ENCODE peak calls at places on chromosomes 2 and 18, in ten cellular contexts. R is neural progenitor cell; B is prostate gland; H is left ventricle myocardium inferior; Y is heart right ventricle; G is A549; D is uterus; N is CD8-positive, alpha-beta T cell; F is K562; I is IMR-90. E is an unnamed sample.

GRCh38 chr2:57180042-57180567 is 866.5 kb upstream of the VRK2 start:
- DNase-seq in R (no peak), B (no peak), H (no peak), Y (no peak), G (no peak), D (no peak), N (no peak), F (no peak), I (peak; percentile 8), E (no peak)

GRCh38 chr2:18412980-18413793 is 147.3 kb downstream of the RDH14 start:
- DNase-seq in R (no peak), B (no peak), H (no peak), Y (no peak), G (no peak), D (no peak), N (no peak), F (no peak), I (peak; percentile 55), E (no peak)

GRCh38 chr2:120552800-120553471 is 182.7 kb upstream of the GLI2 start:
- DNase-seq in R (peak; percentile 92), B (peak; percentile 85), H (peak; percentile 89), Y (peak; percentile 90), G (peak; percentile 78), D (peak; percentile 61), N (no peak), F (peak; percentile 80), I (peak; percentile 23), E (peak; percentile 59)

GRCh38 chr2:100823665-100824438 is 3.9 kb downstream of the NPAS2 start:
- DNase-seq in R (no peak), B (no peak), H (no peak), Y (no peak), G (no peak), D (no peak), N (no peak), F (no peak), I (no peak), E (no peak)

GRCh38 chr18:1018211-1018651 is 113.6 kb downstream of the ADCYAP1 start:
- DNase-seq in R (peak; percentile 67), B (no peak), H (no peak), Y (no peak), G (no peak), D (no peak), N (no peak), F (no peak), I (peak; percentile 10), E (no peak)

GRCh38 chr2:8247905-8248622 is 433.8 kb upstream of the ID2 start:
- DNase-seq in R (no peak), B (no peak), H (no peak), Y (no peak), G (no peak), D (no peak), N (no peak), F (no peak), I (peak; percentile 6), E (no peak)

GRCh38 chr2:179800776-179801175 is 60.6 kb downstream of the ZNF385B start:
- DNase-seq in R (no peak), B (no peak), H (no peak), Y (no peak), G (no peak), D (no peak), N (no peak), F (no peak), I (no peak), E (no peak)

GRCh38 chr18:21599585-21600525 is 649 bp downstream of the ESCO1 start:
- DNase-seq in R (peak; percentile 87), B (peak; percentile 41), H (peak; percentile 45), Y (peak; percentile 54), G (no peak), D (no peak), N (no peak), F (peak; percentile 66), I (peak; percentile 9), E (no peak)

GRCh38 chr2:27501042-27501441 is 4.4 kb downstream of the GCKR start:
- DNase-seq in R (no peak), B (no peak), H (no peak), Y (no peak), G (no peak), D (no peak), N (no peak), F (no peak), I (no peak), E (no peak)

GRCh38 chr2:58916127-58916526 is 675.0 kb upstream of the FANCL start:
- DNase-seq in R (no peak), B (no peak), H (no peak), Y (no peak), G (no peak), D (peak; percentile 18), N (no peak), F (no peak), I (no peak), E (no peak)

DNA sequence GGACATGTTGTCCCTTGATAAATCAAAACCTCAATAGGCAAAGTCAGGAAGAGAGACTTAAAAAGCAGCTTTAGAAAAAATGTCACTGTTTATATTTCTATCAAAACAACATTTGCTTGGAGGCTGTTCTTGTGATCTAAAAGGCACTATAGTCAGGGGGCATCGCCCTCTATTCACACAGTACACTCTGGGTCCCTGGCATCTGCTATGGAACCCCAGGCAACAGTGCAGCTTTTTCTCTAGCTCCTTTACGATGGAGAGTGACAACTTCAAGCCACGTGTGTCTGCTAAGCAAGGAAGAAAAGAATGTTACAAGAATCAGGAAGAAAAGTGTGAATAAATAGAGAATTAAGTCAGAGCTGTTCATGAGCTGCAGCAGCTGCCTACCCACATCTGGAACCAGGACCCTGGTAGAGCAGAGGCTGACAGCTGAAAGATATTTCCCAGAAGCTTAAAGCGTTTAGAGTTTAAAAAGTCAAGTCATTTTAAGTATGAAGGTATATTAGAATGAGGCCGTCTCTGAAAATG is 11.2 kb downstream of the RND3 start:
- DNase-seq in R (no peak), B (no peak), H (no peak), Y (no peak), G (no peak), D (no peak), N (no peak), F (no peak), I (peak; percentile 36), E (no peak)
- H3K4me3 ChIP-seq in R (no peak overlapping the region), B (no peak overlapping the region), H (peak overlapping the region; percentile 36), Y (no peak overlapping the region), G (no peak overlapping the region), D (no peak overlapping the region), N (no peak overlapping the region), F (no peak overlapping the region), I (peak overlapping the region; percentile 23), E (peak overlapping the region; percentile 10)

GRCh38 chr2:16255120-16255519 is 314.8 kb downstream of the MYCN start:
- DNase-seq in R (no peak), B (no peak), H (no peak), Y (no peak), G (no peak), D (no peak), N (no peak), F (no peak), I (no peak), E (no peak)
- TF ChIP-seq CTCF in R (no peak), B (no peak), H (no peak), Y (no peak), G (no peak), D (no peak), N (no peak), F (no peak), I (no peak), E (no peak)

DNA sequence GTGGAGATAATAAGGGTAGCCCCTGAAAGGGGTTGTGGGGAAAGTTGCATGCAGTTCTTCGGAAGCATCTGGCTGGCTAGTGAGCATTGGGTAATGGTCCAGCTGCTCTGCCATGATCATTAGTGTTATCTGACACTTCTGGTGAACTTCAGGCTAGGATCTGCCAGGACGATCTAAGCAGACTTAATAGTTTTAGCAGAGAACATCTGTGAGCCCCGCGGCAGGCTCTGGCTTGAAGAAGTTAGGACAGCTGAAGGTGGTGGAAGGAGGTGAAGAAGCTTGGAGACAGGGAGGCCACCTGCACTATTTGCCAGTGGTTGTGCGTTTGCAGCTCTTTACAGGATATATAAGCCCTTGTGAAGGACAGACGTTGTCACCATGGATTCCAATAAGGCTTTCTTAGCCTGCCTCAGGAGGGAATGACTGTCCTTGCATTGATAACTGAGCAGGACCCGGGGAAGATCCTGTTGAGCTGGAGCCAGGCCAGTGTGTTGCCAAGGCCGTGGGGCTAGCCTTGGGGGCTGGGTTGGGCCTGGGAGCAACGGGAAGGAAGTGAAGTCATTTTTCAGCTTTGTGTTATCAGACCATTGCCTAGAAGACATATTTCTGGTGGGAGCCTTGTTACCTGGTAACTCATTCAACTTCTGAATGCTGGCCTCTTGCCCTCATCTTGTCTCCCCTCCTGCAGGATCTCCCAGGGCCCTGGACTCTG is 92.9 kb upstream of the MGAT5 start:
- DNase-seq in R (no peak), B (no peak), H (peak; percentile 52), Y (peak; percentile 54), G (no peak), D (no peak), N (no peak), F (peak; percentile 57), I (peak; percentile 40), E (no peak)
- H3K27ac ChIP-seq in R (no peak overlapping the region), B (no peak overlapping the region), H (peak overlapping the region; percentile 52), Y (peak overlapping the region; percentile 65), G (no peak overlapping the region), D (no peak overlapping the region), N (no peak overlapping the region), F (peak overlapping the region; percentile 56), I (no peak overlapping the region), E (no peak overlapping the region)

DNA sequence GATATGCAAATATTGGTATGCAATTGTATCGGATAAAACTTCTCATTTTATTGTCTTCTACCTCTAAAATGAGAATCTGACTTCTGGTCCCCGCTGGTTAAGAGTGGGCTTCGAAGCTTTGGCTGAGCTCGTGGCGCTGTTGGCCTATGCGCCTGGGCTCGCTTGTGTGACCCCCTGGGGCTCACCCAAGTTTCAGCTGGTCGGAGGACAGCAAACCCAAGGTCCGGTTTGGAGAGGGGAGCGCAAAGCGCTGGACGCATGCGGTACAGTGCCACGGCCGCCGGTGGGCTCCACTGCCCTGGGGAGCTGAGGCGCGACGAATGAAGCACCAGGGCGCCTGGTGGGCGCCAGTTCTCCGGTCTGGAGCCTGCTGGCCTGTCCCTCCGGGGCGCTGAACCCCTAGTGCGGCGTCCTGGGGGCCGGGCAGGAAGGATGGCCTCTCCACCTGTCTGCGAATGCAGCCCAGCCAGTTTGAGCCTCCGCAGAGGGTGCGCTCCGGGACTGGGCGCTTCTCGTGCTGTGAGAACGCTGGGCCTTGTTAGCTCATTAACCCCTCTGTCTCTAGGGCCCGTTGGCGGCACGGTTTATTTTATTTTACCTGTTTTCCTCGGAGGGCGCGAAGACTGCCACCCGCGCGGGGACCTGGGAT is 10.3 kb downstream of the MEIS1 start:
- DNase-seq in R (peak; percentile 78), B (no peak), H (no peak), Y (peak; percentile 36), G (no peak), D (peak; percentile 47), N (no peak), F (no peak), I (no peak), E (no peak)
- H3K4me3 ChIP-seq in R (peak overlapping the region; percentile 39), B (peak overlapping the region; percentile 31), H (peak overlapping the region; percentile 81), Y (peak overlapping the region; percentile 48), G (no peak overlapping the region), D (peak overlapping the region; percentile 97), N (no peak overlapping the region), F (no peak overlapping the region), I (peak overlapping the region; percentile 39), E (peak overlapping the region; percentile 29)

E was measured in tibial nerve.